ENCODE peak calls at places on chromosomes 2 and 18, in nine cellular contexts. One of them, this sample, is unnamed.

GRCh38 chr18:13376841-13377351 is 158.3 kb downstream of the LDLRAD4 start:
- DNase-seq in cardiac muscle cell: no peak
- DNase-seq in small intestine: no peak
- DNase-seq in stomach: no peak
- DNase-seq in WERI-Rb-1: no peak
- DNase-seq in aorta: no peak
- DNase-seq in mesendoderm: no peak
- DNase-seq in foreskin keratinocyte: no peak
- DNase-seq in CD8-positive, alpha-beta memory T cell: peak
- DNase-seq in this sample: peak

GRCh38 chr2:27071990-27072830 is 756 bp upstream of the OST4 start:
- DNase-seq in small intestine: no peak
- DNase-seq in stomach: peak
- DNase-seq in foreskin keratinocyte: no peak
- DNase-seq in WERI-Rb-1: peak
- DNase-seq in mesendoderm: peak
- DNase-seq in aorta: peak
- DNase-seq in CD8-positive, alpha-beta memory T cell: peak
- DNase-seq in cardiac muscle cell: peak
- DNase-seq in this sample: no peak

GRCh38 chr2:54691439-54692135 is 31.9 kb upstream of the EML6 start:
- DNase-seq in cardiac muscle cell: no peak
- DNase-seq in stomach: no peak
- DNase-seq in foreskin keratinocyte: no peak
- DNase-seq in aorta: no peak
- DNase-seq in CD8-positive, alpha-beta memory T cell: no peak
- DNase-seq in WERI-Rb-1: no peak
- DNase-seq in mesendoderm: no peak
- DNase-seq in small intestine: peak
- DNase-seq in this sample: no peak

GRCh38 chr2:240433973-240434727 is 1.3 kb upstream of the GPC1 start:
- DNase-seq in small intestine: no peak
- DNase-seq in CD8-positive, alpha-beta memory T cell: peak
- DNase-seq in mesendoderm: no peak
- DNase-seq in stomach: no peak
- DNase-seq in WERI-Rb-1: peak
- DNase-seq in foreskin keratinocyte: peak
- DNase-seq in cardiac muscle cell: no peak
- DNase-seq in aorta: peak
- DNase-seq in this sample: no peak

GRCh38 chr18:29378739-29379138 is 1201.8 kb upstream of the CDH2 start:
- DNase-seq in small intestine: no peak
- DNase-seq in aorta: no peak
- DNase-seq in stomach: no peak
- DNase-seq in mesendoderm: no peak
- DNase-seq in foreskin keratinocyte: peak
- DNase-seq in WERI-Rb-1: no peak
- DNase-seq in cardiac muscle cell: no peak
- DNase-seq in CD8-positive, alpha-beta memory T cell: no peak
- DNase-seq in this sample: no peak

GRCh38 chr2:240333985-240334384 is 101.5 kb upstream of the GPC1 start:
- DNase-seq in foreskin keratinocyte: no peak
- DNase-seq in stomach: no peak
- DNase-seq in CD8-positive, alpha-beta memory T cell: no peak
- DNase-seq in mesendoderm: no peak
- DNase-seq in aorta: no peak
- DNase-seq in small intestine: no peak
- DNase-seq in WERI-Rb-1: no peak
- DNase-seq in cardiac muscle cell: no peak
- DNase-seq in this sample: no peak

GRCh38 chr2:191363267-191363666 is 118.1 kb downstream of the MYO1B start:
- DNase-seq in stomach: no peak
- DNase-seq in mesendoderm: no peak
- DNase-seq in aorta: no peak
- DNase-seq in WERI-Rb-1: no peak
- DNase-seq in small intestine: no peak
- DNase-seq in foreskin keratinocyte: no peak
- DNase-seq in CD8-positive, alpha-beta memory T cell: no peak
- DNase-seq in cardiac muscle cell: no peak
- DNase-seq in this sample: no peak

GRCh38 chr2:195563857-195564512 is 93.0 kb upstream of the SLC39A10 start:
- DNase-seq in cardiac muscle cell: no peak
- DNase-seq in small intestine: no peak
- DNase-seq in foreskin keratinocyte: peak
- DNase-seq in aorta: no peak
- DNase-seq in mesendoderm: no peak
- DNase-seq in stomach: no peak
- DNase-seq in CD8-positive, alpha-beta memory T cell: no peak
- DNase-seq in WERI-Rb-1: no peak
- DNase-seq in this sample: peak

GRCh38 chr2:230913406-230913805 is 11.6 kb downstream of the GPR55 start:
- DNase-seq in aorta: peak
- DNase-seq in mesendoderm: peak
- DNase-seq in stomach: peak
- DNase-seq in small intestine: peak
- DNase-seq in foreskin keratinocyte: no peak
- DNase-seq in WERI-Rb-1: peak
- DNase-seq in cardiac muscle cell: peak
- DNase-seq in CD8-positive, alpha-beta memory T cell: peak
- DNase-seq in this sample: peak

GRCh38 chr2:198315791-198316190 is 511.4 kb downstream of the PLCL1 start:
- DNase-seq in cardiac muscle cell: no peak
- DNase-seq in small intestine: no peak
- DNase-seq in aorta: no peak
- DNase-seq in WERI-Rb-1: no peak
- DNase-seq in foreskin keratinocyte: no peak
- DNase-seq in stomach: no peak
- DNase-seq in CD8-positive, alpha-beta memory T cell: no peak
- DNase-seq in mesendoderm: no peak
- DNase-seq in this sample: no peak

GRCh38 chr2:198312621-198313483 is 508.5 kb downstream of the PLCL1 start:
- DNase-seq in CD8-positive, alpha-beta memory T cell: no peak
- DNase-seq in mesendoderm: no peak
- DNase-seq in foreskin keratinocyte: no peak
- DNase-seq in small intestine: peak
- DNase-seq in cardiac muscle cell: peak
- DNase-seq in stomach: no peak
- DNase-seq in aorta: no peak
- DNase-seq in WERI-Rb-1: peak
- DNase-seq in this sample: no peak

GRCh38 chr2:198314559-198315153 is 510.3 kb downstream of the PLCL1 start:
- DNase-seq in cardiac muscle cell: peak
- DNase-seq in WERI-Rb-1: no peak
- DNase-seq in aorta: no peak
- DNase-seq in mesendoderm: peak
- DNase-seq in small intestine: peak
- DNase-seq in CD8-positive, alpha-beta memory T cell: no peak
- DNase-seq in stomach: no peak
- DNase-seq in foreskin keratinocyte: peak
- DNase-seq in this sample: peak

GRCh38 chr2:198316852-198317395 is 512.5 kb downstream of the PLCL1 start:
- DNase-seq in aorta: no peak
- DNase-seq in foreskin keratinocyte: no peak
- DNase-seq in stomach: no peak
- DNase-seq in CD8-positive, alpha-beta memory T cell: no peak
- DNase-seq in small intestine: no peak
- DNase-seq in WERI-Rb-1: no peak
- DNase-seq in mesendoderm: no peak
- DNase-seq in cardiac muscle cell: no peak
- DNase-seq in this sample: no peak

DNA sequence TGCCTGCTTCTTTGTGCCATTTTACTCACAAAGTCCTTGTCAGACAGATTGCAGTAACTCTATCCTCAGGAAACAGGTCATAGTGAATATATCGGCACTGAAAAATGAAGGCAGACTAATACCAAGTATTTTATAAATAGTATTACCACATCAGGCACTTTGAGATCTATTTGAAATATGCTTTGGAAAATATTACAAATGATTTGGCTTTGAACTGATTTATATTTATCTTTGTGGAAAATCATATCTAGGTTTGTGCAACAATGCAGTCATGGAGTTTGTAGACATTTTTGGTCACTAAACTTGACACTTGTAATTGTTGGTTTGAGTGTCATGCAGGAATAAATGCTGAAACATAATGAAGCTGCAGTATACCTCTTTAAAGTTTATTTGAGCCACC is 511.8 kb downstream of the PLCL1 start:
- DNase-seq in small intestine: no peak
- DNase-seq in CD8-positive, alpha-beta memory T cell: no peak
- DNase-seq in aorta: no peak
- DNase-seq in cardiac muscle cell: no peak
- DNase-seq in mesendoderm: no peak
- DNase-seq in foreskin keratinocyte: no peak
- DNase-seq in WERI-Rb-1: no peak
- DNase-seq in stomach: no peak
- DNase-seq in this sample: no peak
- H3K27ac ChIP-seq in small intestine: no peak
- H3K27ac ChIP-seq in CD8-positive, alpha-beta memory T cell: no peak
- H3K27ac ChIP-seq in aorta: no peak
- H3K27ac ChIP-seq in cardiac muscle cell: no peak
- H3K27ac ChIP-seq in mesendoderm: no peak
- H3K27ac ChIP-seq in foreskin keratinocyte: no peak
- H3K27ac ChIP-seq in WERI-Rb-1: no peak
- H3K27ac ChIP-seq in stomach: no peak
- H3K27ac ChIP-seq in this sample: no peak

DNA sequence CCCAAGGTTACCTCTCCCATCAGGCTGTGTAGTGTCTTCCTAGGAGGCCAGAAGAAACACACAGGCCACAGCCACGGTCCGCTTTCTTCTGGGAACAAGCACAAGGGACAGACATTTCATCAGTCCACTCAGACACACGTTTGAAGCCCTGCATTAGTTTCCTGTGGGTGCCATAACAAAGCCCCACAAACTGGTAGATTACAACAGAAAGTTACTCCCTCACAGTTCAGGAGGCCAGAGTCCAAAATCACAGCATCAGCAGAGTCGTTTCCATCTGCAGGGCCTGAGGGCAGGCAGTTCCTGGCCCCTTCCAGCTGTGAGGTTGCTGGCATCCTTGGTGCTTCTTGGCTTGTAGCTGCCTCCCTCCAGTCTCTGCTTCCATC is 8.8 kb upstream of the PRLH start:
- DNase-seq in stomach: no peak
- DNase-seq in small intestine: no peak
- DNase-seq in cardiac muscle cell: no peak
- DNase-seq in mesendoderm: no peak
- DNase-seq in WERI-Rb-1: no peak
- DNase-seq in aorta: no peak
- DNase-seq in CD8-positive, alpha-beta memory T cell: no peak
- DNase-seq in foreskin keratinocyte: no peak
- DNase-seq in this sample: no peak
- H3K27ac ChIP-seq in stomach: no peak
- H3K27ac ChIP-seq in small intestine: no peak
- H3K27ac ChIP-seq in cardiac muscle cell: no peak
- H3K27ac ChIP-seq in mesendoderm: no peak
- H3K27ac ChIP-seq in WERI-Rb-1: no peak
- H3K27ac ChIP-seq in aorta: no peak
- H3K27ac ChIP-seq in CD8-positive, alpha-beta memory T cell: no peak
- H3K27ac ChIP-seq in foreskin keratinocyte: no peak
- H3K27ac ChIP-seq in this sample: no peak

DNA sequence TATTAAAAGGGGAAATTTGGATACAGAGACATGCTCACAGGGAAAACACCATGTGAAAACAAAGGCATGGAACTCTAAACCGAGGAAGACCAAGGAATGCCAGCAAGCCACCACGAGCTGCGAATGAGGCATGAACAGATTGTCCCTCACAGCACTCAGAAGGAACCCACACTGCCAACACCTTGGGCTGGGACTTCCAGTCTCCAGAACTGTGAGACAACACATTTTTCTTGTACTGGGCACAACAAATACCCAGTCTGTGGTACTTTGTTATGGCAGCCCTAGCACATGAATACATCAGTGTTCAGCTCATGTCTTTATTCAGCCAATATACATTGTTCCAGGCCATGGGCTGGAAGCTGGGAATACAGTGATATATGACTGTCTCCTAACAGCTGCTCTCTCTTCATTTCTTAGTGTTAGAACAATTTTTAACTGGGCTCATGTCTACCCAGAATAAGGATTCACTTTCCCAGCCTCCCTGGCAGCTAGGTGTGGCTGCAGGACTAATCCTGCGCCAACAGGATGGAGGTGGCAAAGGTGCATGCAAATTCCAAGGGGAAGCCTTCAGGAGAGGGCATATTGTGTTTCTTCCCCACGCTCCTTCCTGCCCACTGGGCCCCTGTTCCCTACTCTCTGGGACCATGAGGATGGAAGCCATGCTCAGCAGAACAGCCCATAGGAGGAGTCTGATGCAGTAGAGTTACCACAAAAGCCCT is 59.6 kb downstream of the STPG4 start:
- DNase-seq in CD8-positive, alpha-beta memory T cell: no peak
- DNase-seq in foreskin keratinocyte: no peak
- DNase-seq in aorta: no peak
- DNase-seq in small intestine: no peak
- DNase-seq in mesendoderm: no peak
- DNase-seq in stomach: no peak
- DNase-seq in WERI-Rb-1: no peak
- DNase-seq in cardiac muscle cell: no peak
- DNase-seq in this sample: no peak
- H3K27ac ChIP-seq in CD8-positive, alpha-beta memory T cell: no peak
- H3K27ac ChIP-seq in foreskin keratinocyte: no peak
- H3K27ac ChIP-seq in aorta: no peak
- H3K27ac ChIP-seq in small intestine: no peak
- H3K27ac ChIP-seq in mesendoderm: no peak
- H3K27ac ChIP-seq in stomach: no peak
- H3K27ac ChIP-seq in WERI-Rb-1: no peak
- H3K27ac ChIP-seq in cardiac muscle cell: no peak
- H3K27ac ChIP-seq in this sample: no peak

GRCh38 chr2:177344316-177344715 is 48.3 kb upstream of the AGPS start:
- DNase-seq in stomach: no peak
- DNase-seq in mesendoderm: no peak
- DNase-seq in aorta: no peak
- DNase-seq in cardiac muscle cell: no peak
- DNase-seq in small intestine: no peak
- DNase-seq in WERI-Rb-1: no peak
- DNase-seq in foreskin keratinocyte: no peak
- DNase-seq in CD8-positive, alpha-beta memory T cell: no peak
- DNase-seq in this sample: no peak

GRCh38 chr2:177343773-177344172 is 48.8 kb upstream of the AGPS start:
- DNase-seq in mesendoderm: no peak
- DNase-seq in aorta: no peak
- DNase-seq in small intestine: no peak
- DNase-seq in WERI-Rb-1: no peak
- DNase-seq in foreskin keratinocyte: no peak
- DNase-seq in stomach: no peak
- DNase-seq in CD8-positive, alpha-beta memory T cell: no peak
- DNase-seq in cardiac muscle cell: no peak
- DNase-seq in this sample: no peak

GRCh38 chr2:177342736-177343135 is 49.8 kb upstream of the AGPS start:
- DNase-seq in CD8-positive, alpha-beta memory T cell: no peak
- DNase-seq in aorta: no peak
- DNase-seq in stomach: no peak
- DNase-seq in foreskin keratinocyte: no peak
- DNase-seq in small intestine: no peak
- DNase-seq in WERI-Rb-1: no peak
- DNase-seq in mesendoderm: no peak
- DNase-seq in cardiac muscle cell: no peak
- DNase-seq in this sample: no peak

GRCh38 chr2:177338177-177338721 is 54.3 kb upstream of the AGPS start:
- DNase-seq in aorta: no peak
- DNase-seq in CD8-positive, alpha-beta memory T cell: no peak
- DNase-seq in cardiac muscle cell: no peak
- DNase-seq in stomach: no peak
- DNase-seq in small intestine: no peak
- DNase-seq in WERI-Rb-1: no peak
- DNase-seq in mesendoderm: peak
- DNase-seq in foreskin keratinocyte: peak
- DNase-seq in this sample: no peak

GRCh38 chr2:177340158-177340557 is 52.4 kb upstream of the AGPS start:
- DNase-seq in mesendoderm: no peak
- DNase-seq in cardiac muscle cell: no peak
- DNase-seq in CD8-positive, alpha-beta memory T cell: no peak
- DNase-seq in foreskin keratinocyte: no peak
- DNase-seq in stomach: no peak
- DNase-seq in WERI-Rb-1: no peak
- DNase-seq in small intestine: no peak
- DNase-seq in aorta: no peak
- DNase-seq in this sample: no peak
- H3K27ac ChIP-seq in mesendoderm: no peak
- H3K27ac ChIP-seq in cardiac muscle cell: no peak
- H3K27ac ChIP-seq in CD8-positive, alpha-beta memory T cell: no peak
- H3K27ac ChIP-seq in foreskin keratinocyte: no peak
- H3K27ac ChIP-seq in stomach: no peak
- H3K27ac ChIP-seq in WERI-Rb-1: no peak
- H3K27ac ChIP-seq in small intestine: no peak
- H3K27ac ChIP-seq in aorta: no peak
- H3K27ac ChIP-seq in this sample: no peak

This sample was measured in CD4-positive, CD25-positive, alpha-beta regulatory T cell.